ENCODE peak calls at places on chromosome 6, in eight cellular contexts. R is T47D; F is GM06990; J is SJSA1; B is T-helper 9 cell; M is hippocampal formation; P is activated naive CD4-positive, alpha-beta T cell; Q is BJ. A is an unnamed sample.

GRCh38 chr6:160040527-160041264 is 71.8 kb downstream of the IGF2R start:
- DNase-seq in M (no peak), J (no peak), Q (no peak), R (no peak), F (no peak), P (no peak), B (no peak), A (no peak)

GRCh38 chr6:92468066-92468465 is 951.3 kb downstream of the EPHA7 start:
- DNase-seq in F (no peak), R (no peak), P (no peak), J (no peak), B (no peak), M (no peak), Q (no peak), A (no peak)

GRCh38 chr6:109079981-109080380 is 14.7 kb downstream of the SESN1 start:
- DNase-seq in F (no peak), M (no peak), B (no peak), Q (no peak), J (no peak), R (no peak), P (no peak), A (no peak)

GRCh38 chr6:55980627-55981211 is 105.3 kb upstream of the BMP5 start:
- DNase-seq in M (no peak), R (peak; percentile 58), B (no peak), Q (no peak), F (no peak), J (no peak), P (no peak), A (peak; percentile 77)

GRCh38 chr6:93423542-93423941 is 4.2 kb upstream of the EPHA7 start:
- DNase-seq in Q (no peak), P (no peak), M (no peak), B (no peak), F (no peak), R (peak; percentile 52), J (peak; percentile 51), A (peak; percentile 88)

GRCh38 chr6:37283268-37283667 is 25.3 kb upstream of the TMEM217 start:
- DNase-seq in M (no peak), J (no peak), P (no peak), F (no peak), B (no peak), Q (no peak), R (no peak), A (no peak)

GRCh38 chr6:160967833-160968232 is 23.7 kb upstream of the MAP3K4 start:
- DNase-seq in M (no peak), B (no peak), R (no peak), J (no peak), P (no peak), Q (no peak), F (no peak), A (no peak)

GRCh38 chr6:34484899-34485298 is 19.0 kb downstream of the PACSIN1 start:
- DNase-seq in Q (no peak), F (peak; percentile 49), M (no peak), R (no peak), J (no peak), B (peak; percentile 42), P (peak; percentile 17), A (no peak)

GRCh38 chr6:12636336-12636735 is 80.2 kb upstream of the PHACTR1 start:
- DNase-seq in Q (no peak), P (no peak), F (no peak), J (no peak), R (peak; percentile 34), M (no peak), B (no peak), A (no peak)

GRCh38 chr6:108735310-108735990 is 112.8 kb upstream of the ARMC2 start:
- DNase-seq in M (no peak), B (no peak), J (no peak), F (no peak), Q (no peak), P (no peak), R (no peak), A (no peak)

GRCh38 chr6:149316740-149317655 is 514 bp upstream of the TAB2 start:
- DNase-seq in P (peak; percentile 75), R (peak; percentile 93), J (peak; percentile 92), M (peak; percentile 78), Q (peak; percentile 47), F (peak; percentile 95), B (peak; percentile 81), A (peak; percentile 95)

GRCh38 chr6:36853325-36853724 is 14.1 kb upstream of the CPNE5 start:
- DNase-seq in J (no peak), F (no peak), R (peak; percentile 88), P (no peak), Q (peak; percentile 82), B (no peak), M (peak; percentile 12), A (no peak)

A was measured in NCI-H82.